ENCODE peak calls at places on chromosomes 13 and 19, in seven cellular contexts. B is nucleus accumbens; G is activated naive CD8-positive, alpha-beta T cell treated with anti-CD3 and anti-CD28 coated beads for 36 hours; R is tibial artery; M is GM04504; O is glomerular endothelial cell; S is activated naive CD4-positive, alpha-beta T cell treated with anti-CD3 and anti-CD28 coated beads, Interleukin-2, amount 50 U/mL, for 16 hours. C is an unnamed sample.

GRCh38 chr19:46755077-46755852 is 9.0 kb upstream of the STRN4 start:
- DNase-seq in B (no peak), G (no peak), R (peak; percentile 87), M (no peak), O (peak; percentile 27), S (no peak), C (no peak)

GRCh38 chr19:49916839-49917733 is 11.9 kb upstream of the ATF5 start:
- DNase-seq in B (peak; percentile 12), G (no peak), R (no peak), M (no peak), O (no peak), S (no peak), C (no peak)

GRCh38 chr13:50410921-50411712 is 395.9 kb downstream of the KCNRG start:
- DNase-seq in B (no peak), G (no peak), R (no peak), M (peak; percentile 71), O (peak; percentile 51), S (no peak), C (no peak)

GRCh38 chr19:29663861-29664752 is 1.2 kb upstream of the PLEKHF1 start:
- DNase-seq in B (no peak), G (no peak), R (peak; percentile 69), M (no peak), O (no peak), S (no peak), C (no peak)

GRCh38 chr19:35031072-35031881 is 1.0 kb downstream of the SCN1B start:
- DNase-seq in B (peak; percentile 33), G (no peak), R (no peak), M (no peak), O (no peak), S (no peak), C (no peak)

GRCh38 chr13:72489751-72490150 is 237.7 kb downstream of the MZT1 start:
- DNase-seq in B (no peak), G (no peak), R (no peak), M (no peak), O (no peak), S (no peak), C (no peak)

GRCh38 chr13:34731486-34731885 is 210.6 kb upstream of the NBEA start:
- DNase-seq in B (no peak), G (no peak), R (no peak), M (no peak), O (no peak), S (no peak), C (no peak)

GRCh38 chr13:44274838-44275237 is 98.8 kb upstream of the SERP2 start:
- DNase-seq in B (no peak), G (peak; percentile 14), R (no peak), M (no peak), O (no peak), S (no peak), C (no peak)

GRCh38 chr13:30676672-30677071 is 58.7 kb upstream of the ALOX5AP start:
- DNase-seq in B (no peak), G (no peak), R (no peak), M (no peak), O (no peak), S (no peak), C (no peak)

GRCh38 chr19:41321600-41322270 is 11.8 kb downstream of the CCDC97 start:
- DNase-seq in B (no peak), G (no peak), R (no peak), M (no peak), O (no peak), S (no peak), C (peak; percentile 64)

GRCh38 chr13:34750078-34750703 is 191.9 kb upstream of the NBEA start:
- DNase-seq in B (no peak), G (peak; percentile 8), R (no peak), M (no peak), O (no peak), S (no peak), C (peak; percentile 42)

GRCh38 chr13:32426191-32426980 is 1.5 kb downstream of the N4BP2L1 start:
- DNase-seq in B (no peak), G (peak; percentile 36), R (no peak), M (no peak), O (no peak), S (peak; percentile 41), C (no peak)

GRCh38 chr13:20416223-20416622 is 109.4 kb downstream of the CRYL1 start:
- DNase-seq in B (no peak), G (no peak), R (no peak), M (no peak), O (no peak), S (no peak), C (no peak)

GRCh38 chr13:113399755-113400149 is 35.8 kb upstream of the GRTP1 start:
- DNase-seq in B (no peak), G (no peak), R (peak; percentile 56), M (no peak), O (no peak), S (no peak), C (no peak)

C was measured in ovary.